ENCODE peak calls at places on chromosomes 4 and X, in four cellular contexts. Z is adrenal gland, F is left ventricle myocardium inferior, Y is lower leg skin. K is an unnamed sample.

GRCh38 chrX:46722742-46723568 is 36.0 kb downstream of the SLC9A7 start:
- DNase-seq in Z (no peak), F (no peak), Y (no peak), K (no peak)

GRCh38 chr4:57966987-57967760 is 857.0 kb upstream of the IGFBP7 start:
- DNase-seq in Y (no peak), Z (no peak), F (no peak), K (no peak)

GRCh38 chrX:19888419-19888879 is 1.0 kb upstream of the SH3KBP1 start:
- DNase-seq in Y (peak), Z (peak), F (no peak), K (peak)

GRCh38 chr4:92104506-92104905 is 199.3 kb upstream of the GRID2 start:
- DNase-seq in Y (no peak), Z (no peak), F (no peak), K (no peak)

GRCh38 chrX:35150052-35150451 is 207.5 kb downstream of the FAM47B start:
- DNase-seq in Z (no peak), F (no peak), Y (no peak), K (no peak)

GRCh38 chrX:87580862-87581261 is 63.3 kb downstream of the KLHL4 start:
- DNase-seq in Z (no peak), F (no peak), Y (no peak), K (no peak)

GRCh38 chr4:1870578-1871443 is at the start of gene NSD2:
- DNase-seq in Y (peak), F (peak), Z (peak), K (peak)

GRCh38 chr4:94635172-94635571 is 122.6 kb upstream of the BMPR1B start:
- DNase-seq in Z (no peak), Y (no peak), F (no peak), K (no peak)

GRCh38 chr4:113524096-113524495 is 237.4 kb downstream of the CAMK2D start:
- DNase-seq in Z (no peak), Y (no peak), F (no peak), K (no peak)

GRCh38 chr4:152100378-152101201 is 339.8 kb upstream of the GATB start:
- DNase-seq in Y (no peak), F (no peak), Z (no peak), K (no peak)

GRCh38 chrX:130994671-130995070 is 63.5 kb upstream of the ARHGAP36 start:
- DNase-seq in Z (no peak), Y (no peak), F (no peak), K (no peak)

GRCh38 chrX:55619547-55619946 is 3.7 kb upstream of the FOXR2 start:
- DNase-seq in Y (no peak), Z (no peak), F (no peak), K (no peak)

GRCh38 chr4:145939856-145940255 is 1.2 kb upstream of the ZNF827 start:
- DNase-seq in Z (no peak), F (no peak), Y (no peak), K (no peak)

GRCh38 chrX:104641176-104641575 is 75.2 kb downstream of the IL1RAPL2 start:
- DNase-seq in Z (no peak), Y (no peak), F (no peak), K (no peak)

GRCh38 chr4:14289708-14290107 is 662.2 kb upstream of the BOD1L1 start:
- DNase-seq in F (no peak), Z (no peak), Y (no peak), K (no peak)

GRCh38 chr4:71524746-71525145 is 185.9 kb downstream of the SLC4A4 start:
- DNase-seq in Y (no peak), F (no peak), Z (no peak), K (no peak)

GRCh38 chrX:106874075-106874474 is 29.1 kb downstream of the RIPPLY1 start:
- DNase-seq in Z (no peak), F (no peak), Y (no peak), K (no peak)

GRCh38 chrX:41045960-41046567 is 39.2 kb upstream of the USP9X start:
- DNase-seq in Z (no peak), Y (peak), F (no peak), K (peak)

GRCh38 chrX:135099493-135099783 is 20.9 kb downstream of the ETDB start:
- DNase-seq in F (no peak), Z (no peak), Y (no peak), K (no peak)

GRCh38 chr4:1793496-1793840 is 375 bp downstream of the FGFR3 start:
- DNase-seq in F (peak), Y (no peak), Z (peak), K (no peak)

GRCh38 chr4:84877051-84877833 is 89.2 kb downstream of the WDFY3 start:
- DNase-seq in Z (no peak), F (no peak), Y (no peak), K (no peak)

GRCh38 chr4:172942840-172943239 is 225.8 kb upstream of the GALNT7 start:
- DNase-seq in Z (no peak), F (no peak), Y (no peak), K (no peak)

GRCh38 chr4:77471821-77472495 is 133.7 kb upstream of the CXCL13 start:
- DNase-seq in F (no peak), Y (peak), Z (no peak), K (no peak)

GRCh38 chrX:150362599-150363481 is at the start of gene MAMLD1:
- DNase-seq in F (peak), Z (peak), Y (peak), K (peak)

GRCh38 chr4:8759987-8760386 is 111.7 kb downstream of the HMX1 start:
- DNase-seq in Z (no peak), F (no peak), Y (no peak), K (no peak)

DNA sequence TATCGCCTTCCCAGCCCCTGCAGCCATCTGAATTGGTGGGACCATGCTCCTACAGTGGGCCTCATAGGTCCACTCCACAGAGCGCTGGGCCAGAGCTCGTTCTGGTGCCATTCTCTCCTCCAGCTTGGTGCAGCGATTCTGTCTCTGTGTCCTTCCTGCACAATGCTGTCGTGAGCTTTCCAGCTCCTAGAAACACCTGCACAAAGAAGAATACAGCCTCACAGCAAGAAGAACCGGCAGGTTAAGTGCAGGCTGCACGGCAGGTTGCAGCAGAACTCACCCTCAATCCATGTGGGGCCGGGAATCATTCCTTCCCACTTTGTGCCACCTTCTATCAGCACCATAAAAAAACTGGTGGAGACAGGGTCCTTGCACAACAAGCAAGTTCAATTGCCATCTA is 101.2 kb upstream of the ENPP6 start:
- DNase-seq in Z (no peak), Y (no peak), F (no peak), K (no peak)
- H3K4me3 ChIP-seq in Z (no peak), Y (no peak), F (no peak), K (no peak)

GRCh38 chr4:105526656-105527055 is 25.8 kb upstream of the ARHGEF38 start:
- DNase-seq in Y (no peak), F (no peak), Z (no peak), K (no peak)

GRCh38 chr4:105527081-105527480 is 25.3 kb upstream of the ARHGEF38 start:
- DNase-seq in Z (no peak), F (no peak), Y (no peak), K (no peak)

GRCh38 chr4:105520819-105521790 is 31.3 kb upstream of the ARHGEF38 start:
- DNase-seq in Y (no peak), Z (no peak), F (no peak), K (no peak)
- TF ChIP-seq CTCF in Y (no peak), Z (peak), F (peak), K (peak)

DNA sequence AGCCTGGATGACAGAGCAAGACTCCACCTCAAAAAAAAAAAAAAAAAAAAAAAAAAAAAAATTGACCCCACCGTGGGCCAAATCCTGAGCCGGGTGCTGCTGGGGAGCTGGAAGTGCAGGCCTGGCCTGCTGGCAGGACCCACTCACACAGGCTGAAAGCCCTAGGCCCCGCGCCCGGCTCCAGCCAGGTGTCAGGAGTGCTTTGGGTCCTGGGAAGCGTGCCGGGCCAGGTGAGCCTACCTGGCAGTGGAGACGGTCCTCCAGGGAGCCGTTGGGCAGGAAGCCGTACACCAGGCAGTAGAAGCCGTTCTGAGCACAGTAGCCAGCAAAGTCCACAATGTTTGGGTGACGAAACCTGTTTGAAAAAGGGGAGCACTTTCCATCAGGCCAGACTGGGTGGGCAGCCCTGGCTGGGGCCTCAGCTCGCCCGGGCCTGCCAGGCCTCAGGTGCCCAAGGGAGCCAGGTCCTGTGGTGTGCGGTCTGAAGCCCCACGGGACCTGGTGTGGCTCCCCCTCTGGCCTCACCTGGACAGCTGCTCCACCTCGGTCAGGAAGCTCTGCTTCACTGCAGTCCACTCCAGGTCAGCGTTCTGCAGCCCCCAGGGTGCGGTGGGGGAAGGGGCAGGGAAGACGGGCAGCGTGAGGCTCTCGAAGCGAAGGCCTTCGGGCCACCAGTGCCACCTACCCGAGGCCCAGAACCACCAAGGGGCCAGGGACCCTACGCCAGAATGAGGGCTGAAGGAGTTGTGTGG is 1.8 kb downstream of the IRAK1 start:
- DNase-seq in Y (no peak), F (no peak), Z (no peak), K (no peak)
- H3K4me3 ChIP-seq in Y (no peak), F (no peak), Z (no peak), K (peak)

GRCh38 chr4:150145090-150145949 is 67.1 kb downstream of the DCLK2 start:
- DNase-seq in F (no peak), Z (no peak), Y (no peak), K (no peak)
- TF ChIP-seq CTCF in F (no peak), Z (no peak), Y (no peak), K (peak)

DNA sequence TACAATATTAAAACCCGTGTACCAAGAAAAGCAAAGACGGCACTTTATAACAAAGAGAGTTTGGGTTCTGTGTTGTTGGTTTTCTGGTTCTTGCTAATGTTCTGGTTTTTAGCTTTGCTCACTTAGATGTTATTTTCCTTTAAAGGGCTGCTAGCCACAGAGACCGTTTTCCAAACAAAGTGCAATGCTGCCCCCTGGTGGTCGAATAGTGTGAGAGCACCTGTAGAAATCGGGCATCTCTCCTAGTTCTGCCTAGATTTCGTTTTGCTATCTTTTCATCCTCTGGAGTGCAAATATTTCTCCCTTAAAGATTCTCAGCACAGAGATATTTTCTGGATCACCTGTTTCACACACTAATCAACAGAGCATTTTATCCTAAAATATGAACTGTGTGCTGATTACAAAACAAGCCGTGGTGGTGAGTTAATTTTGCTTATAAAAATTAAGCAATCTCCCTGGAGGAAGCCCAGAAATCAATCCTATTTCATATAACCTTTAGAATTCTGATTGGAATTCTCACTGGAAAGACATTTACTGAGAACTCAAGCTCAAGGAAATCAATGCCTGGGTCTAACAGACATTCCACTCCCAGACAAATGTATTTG is 334.5 kb upstream of the NOCT start:
- DNase-seq in Y (peak), Z (peak), F (peak), K (no peak)
- H3K4me3 ChIP-seq in Y (no peak), Z (no peak), F (no peak), K (no peak)

GRCh38 chr4:150964754-150965153 is 50.3 kb downstream of the LRBA start:
- DNase-seq in F (no peak), Z (no peak), Y (no peak), K (no peak)

GRCh38 chr4:150962245-150962644 is 52.8 kb downstream of the LRBA start:
- DNase-seq in F (no peak), Z (no peak), Y (no peak), K (no peak)

GRCh38 chr4:150960818-150961217 is 54.3 kb downstream of the LRBA start:
- DNase-seq in Y (no peak), F (no peak), Z (no peak), K (no peak)

GRCh38 chr4:150961566-150961965 is 53.5 kb downstream of the LRBA start:
- DNase-seq in F (no peak), Z (no peak), Y (no peak), K (no peak)

GRCh38 chr4:150960079-150960478 is 55.0 kb downstream of the LRBA start:
- DNase-seq in Y (no peak), Z (no peak), F (no peak), K (peak)
- TF ChIP-seq CTCF in Y (no peak), Z (peak), F (peak), K (peak)

GRCh38 chr4:41359069-41359769 is 102.5 kb downstream of the UCHL1 start:
- DNase-seq in F (no peak), Y (no peak), Z (no peak), K (no peak)
- H3K4me3 ChIP-seq in F (no peak), Y (no peak), Z (no peak), K (no peak)